ENCODE peak calls at places on chromosomes 5 and 9, in four cellular contexts. B is mesenchymal stem cell, I is germinal center, O is nephron progenitor cell. T is an unnamed sample.

GRCh38 chr5:102048940-102049339 is 247.1 kb downstream of the SLCO4C1 start:
- DNase-seq in O (no peak), I (no peak), B (peak; percentile 44), T (no peak)

GRCh38 chr5:14400085-14400484 is 181.5 kb upstream of the OTULINL start:
- DNase-seq in O (no peak), B (peak; percentile 62), I (no peak), T (no peak)

GRCh38 chr5:81140942-81141341 is 92.2 kb upstream of the CKMT2 start:
- DNase-seq in B (peak; percentile 26), I (no peak), O (no peak), T (no peak)

GRCh38 chr5:145811834-145812625 is 23.1 kb downstream of the PRELID2 start:
- DNase-seq in B (peak; percentile 46), I (no peak), O (no peak), T (no peak)

GRCh38 chr5:59099270-59099994 is 516.6 kb downstream of the RAB3C start:
- DNase-seq in I (no peak), O (no peak), B (peak; percentile 90), T (no peak)

GRCh38 chr9:87853843-87854242 is 28.8 kb upstream of the SPATA31E1 start:
- DNase-seq in B (no peak), O (no peak), I (no peak), T (no peak)

GRCh38 chr9:112065781-112066606 is 109.1 kb downstream of the SUSD1 start:
- DNase-seq in O (peak; percentile 13), B (peak; percentile 89), I (no peak), T (no peak)

GRCh38 chr9:129687391-129687790 is 21.9 kb downstream of the PRRX2 start:
- DNase-seq in I (no peak), O (no peak), B (no peak), T (no peak)

GRCh38 chr5:73031839-73032238 is 76.0 kb downstream of the FCHO2 start:
- DNase-seq in B (peak; percentile 62), I (no peak), O (no peak), T (no peak)

GRCh38 chr9:89436963-89437625 is 60.8 kb downstream of the SEMA4D start:
- DNase-seq in O (no peak), I (peak; percentile 83), B (no peak), T (no peak)

GRCh38 chr9:134863941-134864820 is 16.4 kb upstream of the FCN2 start:
- DNase-seq in B (no peak), I (no peak), O (no peak), T (no peak)

GRCh38 chr9:87109851-87110250 is 162.5 kb upstream of the GAS1 start:
- DNase-seq in B (no peak), O (no peak), I (no peak), T (no peak)

GRCh38 chr9:61666849-61667371 is 477.1 kb downstream of the SPATA31A7 start:
- DNase-seq in I (no peak), B (no peak), O (no peak), T (no peak)

GRCh38 chr5:14038341-14038959 is 94.0 kb upstream of the DNAH5 start:
- DNase-seq in B (peak; percentile 86), I (no peak), O (no peak), T (no peak)

GRCh38 chr5:124860271-124860670 is 113.8 kb upstream of the ZNF608 start:
- DNase-seq in O (no peak), B (no peak), I (no peak), T (no peak)

GRCh38 chr5:38809388-38810359 is 36.1 kb upstream of the OSMR start:
- DNase-seq in B (peak; percentile 91), I (peak; percentile 50), O (peak; percentile 83), T (no peak)

GRCh38 chr5:38803246-38803645 is 42.6 kb upstream of the OSMR start:
- DNase-seq in I (no peak), B (no peak), O (no peak), T (no peak)

GRCh38 chr5:10301842-10302610 is 5.7 kb downstream of the CMBL start:
- DNase-seq in O (no peak), B (no peak), I (no peak), T (no peak)

GRCh38 chr5:133900498-133901270 is 67.7 kb downstream of the C5orf15 start:
- DNase-seq in I (no peak), B (no peak), O (no peak), T (no peak)

GRCh38 chr9:34405719-34406118 is 29.0 kb upstream of the MYORG start:
- DNase-seq in I (no peak), B (peak; percentile 24), O (no peak), T (no peak)

GRCh38 chr5:53343187-53343586 is 137.2 kb upstream of the FST start:
- DNase-seq in B (peak; percentile 66), I (no peak), O (no peak), T (no peak)

GRCh38 chr5:169667896-169668674 is 31.0 kb downstream of the DOCK2 start:
- DNase-seq in O (no peak), I (no peak), B (peak; percentile 61), T (no peak)

GRCh38 chr5:84113246-84114118 is 271.2 kb downstream of the EDIL3 start:
- DNase-seq in I (no peak), O (no peak), B (peak; percentile 10), T (no peak)

GRCh38 chr9:3401556-3401955 is 124.2 kb downstream of the RFX3 start:
- DNase-seq in B (no peak), I (no peak), O (no peak), T (no peak)

GRCh38 chr9:13728917-13729811 is 449.7 kb upstream of the MPDZ start:
- DNase-seq in I (no peak), B (peak; percentile 37), O (no peak), T (no peak)

GRCh38 chr5:135602882-135603721 is 24.3 kb upstream of the CXCL14 start:
- DNase-seq in B (no peak), O (no peak), I (no peak), T (no peak)

GRCh38 chr9:86821011-86821845 is 126.1 kb downstream of the GAS1 start:
- DNase-seq in B (no peak), I (no peak), O (no peak), T (no peak)

GRCh38 chr9:75448281-75448680 is 360.0 kb downstream of the OSTF1 start:
- DNase-seq in I (no peak), B (no peak), O (no peak), T (no peak)

GRCh38 chr9:4923580-4924544 is 61.2 kb upstream of the JAK2 start:
- DNase-seq in O (no peak), I (peak; percentile 50), B (peak; percentile 42), T (peak; percentile 32)

GRCh38 chr5:110377411-110378392 is 348.8 kb downstream of the TMEM232 start:
- DNase-seq in B (peak; percentile 89), O (no peak), I (no peak), T (no peak)